ENCODE peak calls at places on chromosomes 1 and 21, in six cellular contexts. A, O, B, W, V and P are unnamed samples.

GRCh38 chr21:17472592-17473271 is 40.1 kb upstream of the CXADR start:
- DNase-seq in W (no peak), O (no peak), A (no peak), B (no peak), V (no peak), P (no peak)

GRCh38 chr1:46399307-46399706 is 5.2 kb downstream of the FAAH start:
- DNase-seq in V (no peak), B (no peak), A (no peak), W (no peak), O (no peak), P (no peak)

GRCh38 chr1:101283443-101283842 is 46.6 kb downstream of the S1PR1 start:
- DNase-seq in A (no peak), O (no peak), B (no peak), V (no peak), W (no peak), P (no peak)

GRCh38 chr1:51237313-51237700 is 1.2 kb downstream of the RNF11 start:
- DNase-seq in W (no peak), V (no peak), B (no peak), A (no peak), O (no peak), P (no peak)

GRCh38 chr1:160546942-160547341 is 23.9 kb upstream of the SLAMF6 start:
- DNase-seq in A (no peak), V (no peak), O (no peak), W (no peak), B (no peak), P (no peak)

GRCh38 chr1:3003941-3004270 is 17.4 kb upstream of the ACTRT2 start:
- DNase-seq in V (no peak), A (no peak), O (no peak), W (no peak), B (no peak), P (no peak)

GRCh38 chr1:67700220-67700619 is 15.2 kb downstream of the GADD45A start:
- DNase-seq in B (no peak), A (no peak), O (no peak), W (no peak), V (no peak), P (no peak)

GRCh38 chr1:159918041-159918917 is 7.0 kb downstream of the TAGLN2 start:
- DNase-seq in O (no peak), B (no peak), A (no peak), W (no peak), V (no peak), P (no peak)

GRCh38 chr1:234632225-234632624 is 22.2 kb upstream of the IRF2BP2 start:
- DNase-seq in W (no peak), A (no peak), B (no peak), V (no peak), O (no peak), P (no peak)

GRCh38 chr1:160353223-160353622 is 10.0 kb downstream of the NCSTN start:
- DNase-seq in W (no peak), V (no peak), B (no peak), O (no peak), A (no peak), P (no peak)

GRCh38 chr1:20429296-20429695 is 56.7 kb downstream of the CAMK2N1 start:
- DNase-seq in V (no peak), B (no peak), A (no peak), O (no peak), W (no peak), P (no peak)

GRCh38 chr1:201013991-201014815 is 9.3 kb downstream of the KIF21B start:
- DNase-seq in V (no peak), B (peak), A (no peak), W (peak), O (no peak), P (peak)

GRCh38 chr1:109263597-109264378 is 14.4 kb downstream of the CELSR2 start:
- DNase-seq in W (peak), A (peak), B (peak), O (peak), V (peak), P (peak)

GRCh38 chr1:32470991-32471694 is 6.3 kb downstream of the ZBTB8B start:
- DNase-seq in A (no peak), O (no peak), W (peak), B (no peak), V (peak), P (peak)
- TF ChIP-seq CTCF in A (peak), O (no peak), W (peak), B (no peak), V (no peak), P (peak)

GRCh38 chr1:56029329-56030003 is 549.9 kb downstream of the PLPP3 start:
- DNase-seq in A (no peak), O (no peak), B (no peak), W (peak), V (no peak), P (no peak)
- TF ChIP-seq CTCF in A (peak), O (no peak), B (no peak), W (no peak), V (no peak), P (no peak)

GRCh38 chr1:189681252-189681919 is 796.3 kb downstream of the BRINP3 start:
- DNase-seq in V (no peak), A (no peak), W (no peak), O (no peak), B (no peak), P (no peak)

GRCh38 chr1:189673223-189673622 is 804.4 kb downstream of the BRINP3 start:
- DNase-seq in V (no peak), A (no peak), O (no peak), W (no peak), B (no peak), P (no peak)

GRCh38 chr1:189682591-189682990 is 795.1 kb downstream of the BRINP3 start:
- DNase-seq in O (no peak), V (no peak), W (no peak), A (no peak), B (no peak), P (no peak)

DNA sequence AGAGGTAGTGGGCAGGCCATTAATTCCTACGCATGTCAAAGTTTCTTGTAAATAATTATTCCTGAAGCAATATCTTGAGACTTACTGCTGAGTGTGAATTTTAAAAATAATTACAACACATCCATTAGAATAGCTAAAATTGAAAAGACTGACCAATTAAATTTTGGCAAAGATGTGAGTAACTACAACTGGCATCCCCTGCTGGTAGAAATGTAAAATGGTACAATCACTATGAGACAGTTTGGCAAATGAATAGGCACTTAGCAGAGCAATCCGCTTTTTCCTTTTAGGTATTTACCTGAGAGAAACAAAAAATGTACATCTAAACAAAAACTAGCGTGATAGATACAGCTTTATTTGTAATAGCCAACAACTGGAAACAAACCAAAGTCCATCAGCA is 798.9 kb downstream of the BRINP3 start:
- DNase-seq in O (no peak), V (no peak), W (peak), B (no peak), A (no peak), P (no peak)
- TF ChIP-seq CTCF in O (peak), V (no peak), W (peak), B (peak), A (no peak), P (peak)

DNA sequence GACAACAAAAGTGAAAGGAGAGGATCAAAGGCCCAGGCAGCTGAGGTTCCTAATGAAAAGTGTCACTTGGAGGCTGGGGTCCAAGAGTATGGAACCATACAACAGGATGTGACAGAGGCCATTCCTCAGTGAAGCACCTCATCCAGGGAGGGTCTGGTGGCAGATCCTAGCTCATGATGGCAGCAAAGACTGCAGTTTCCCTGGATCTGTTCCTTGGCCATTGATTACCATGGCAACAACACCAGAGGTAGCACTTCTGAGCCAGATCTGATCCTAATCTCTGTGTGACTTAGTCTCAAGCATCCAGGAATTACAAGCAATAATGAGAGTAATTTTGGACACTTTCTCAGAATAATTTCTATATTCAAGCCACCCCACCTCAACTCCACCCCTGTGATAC is 12.9 kb downstream of the FAM177B start:
- DNase-seq in A (no peak), V (no peak), O (no peak), B (no peak), W (peak), P (no peak)
- TF ChIP-seq CTCF in A (no peak), V (no peak), O (no peak), B (no peak), W (peak), P (no peak)

GRCh38 chr1:54980528-54981241 is at the start of gene TMEM61:
- DNase-seq in O (no peak), W (peak), A (no peak), V (no peak), B (peak), P (peak)

GRCh38 chr1:54980046-54980527 is 341 bp upstream of the TMEM61 start:
- DNase-seq in A (no peak), W (no peak), O (no peak), V (no peak), B (no peak), P (peak)

GRCh38 chr1:54984126-54984842 is 3.9 kb downstream of the TMEM61 start:
- DNase-seq in W (no peak), A (no peak), V (no peak), O (no peak), B (peak), P (no peak)

GRCh38 chr1:54981466-54981865 is 1.0 kb downstream of the TMEM61 start:
- DNase-seq in A (no peak), W (no peak), V (no peak), B (no peak), O (no peak), P (peak)

DNA sequence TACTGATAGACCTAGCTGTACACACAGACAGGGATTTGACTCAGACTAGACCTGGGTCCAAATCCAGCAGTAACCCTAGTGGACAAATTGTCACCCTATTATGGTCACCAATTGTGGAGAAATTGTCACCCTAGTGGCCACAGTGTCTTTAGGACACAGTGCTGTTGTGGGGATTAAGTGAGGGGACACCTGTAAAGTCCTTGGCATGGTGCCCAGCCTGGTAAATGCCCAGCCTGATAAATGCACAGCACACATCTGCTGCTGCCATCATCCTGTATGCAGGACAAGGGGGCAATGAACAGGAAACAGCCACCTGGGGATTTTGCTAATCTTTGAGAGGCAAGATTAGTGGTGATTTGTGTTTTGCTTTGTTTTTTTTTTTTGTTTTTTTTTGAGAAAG is 2.3 kb downstream of the TMEM61 start:
- DNase-seq in B (no peak), A (no peak), W (no peak), V (no peak), O (no peak), P (no peak)
- TF ChIP-seq CTCF in B (no peak), A (no peak), W (no peak), V (no peak), O (no peak), P (no peak)

DNA sequence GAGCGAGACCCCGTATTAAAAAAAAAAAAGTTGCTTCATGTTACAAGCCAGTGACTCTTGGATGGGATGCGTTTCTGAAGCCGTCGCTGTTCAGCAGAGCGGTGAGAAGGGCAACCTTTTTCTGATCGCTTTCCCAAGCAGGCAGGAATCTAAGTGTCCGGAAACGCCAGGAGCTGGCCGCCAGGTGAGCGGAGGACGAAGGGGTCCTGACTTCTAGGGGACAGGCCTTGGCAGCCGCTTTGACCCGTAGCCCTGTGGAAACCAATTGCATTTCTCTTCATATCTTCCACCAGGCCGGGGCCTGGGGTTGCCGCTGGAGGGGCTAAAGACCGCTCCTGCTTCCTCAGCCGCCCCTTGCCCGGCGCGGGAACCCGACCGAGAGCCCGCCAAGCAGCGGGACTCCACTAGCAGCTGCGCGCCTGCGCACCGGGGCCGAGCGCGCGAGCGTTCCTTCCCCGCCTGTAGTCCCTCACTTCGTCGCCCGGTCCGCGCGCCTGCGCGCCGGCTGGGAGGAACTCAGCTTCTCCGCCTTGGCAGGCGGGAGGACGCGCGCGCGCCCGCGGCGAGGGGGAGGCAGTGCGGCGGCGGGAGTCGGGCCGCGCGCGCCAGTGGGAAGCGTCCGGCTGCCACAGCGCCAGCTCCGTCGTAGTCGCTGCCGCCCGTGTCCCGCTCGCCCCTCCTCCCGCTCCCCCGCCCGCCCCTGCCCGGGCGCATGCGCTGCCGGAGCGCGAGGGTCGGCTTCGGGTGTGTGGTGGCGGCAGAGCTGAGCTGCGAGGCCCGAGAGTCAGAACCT is at the start of gene SPEN:
- DNase-seq in A (peak), B (peak), O (peak), W (peak), V (peak), P (peak)
- TF ChIP-seq CTCF in A (no peak), B (no peak), O (no peak), W (no peak), V (no peak), P (no peak)

GRCh38 chr1:221875004-221875330 is 133.1 kb upstream of the DUSP10 start:
- DNase-seq in O (no peak), A (no peak), B (no peak), V (no peak), W (no peak), P (no peak)

GRCh38 chr1:221871056-221871455 is 129.2 kb upstream of the DUSP10 start:
- DNase-seq in B (no peak), W (no peak), V (no peak), A (no peak), O (no peak), P (no peak)

GRCh38 chr1:221877365-221877764 is 135.5 kb upstream of the DUSP10 start:
- DNase-seq in V (no peak), O (no peak), W (no peak), A (no peak), B (no peak), P (no peak)

GRCh38 chr1:221873663-221874062 is 131.8 kb upstream of the DUSP10 start:
- DNase-seq in A (no peak), V (no peak), B (no peak), W (no peak), O (no peak), P (no peak)

GRCh38 chr1:221874285-221875003 is 132.6 kb upstream of the DUSP10 start:
- DNase-seq in O (no peak), B (no peak), A (no peak), V (no peak), W (no peak), P (no peak)
- TF ChIP-seq CTCF in O (no peak), B (no peak), A (no peak), V (no peak), W (no peak), P (no peak)

GRCh38 chr1:44103270-44104131 is 15.1 kb upstream of the KLF17 start:
- DNase-seq in B (peak), W (peak), O (no peak), A (no peak), V (peak), P (no peak)
- TF ChIP-seq CTCF in B (peak), W (peak), O (no peak), A (peak), V (no peak), P (peak)

GRCh38 chr1:44237721-44238457 is 24.6 kb downstream of the DMAP1 start:
- DNase-seq in A (peak), W (peak), V (peak), O (peak), B (peak), P (peak)
- TF ChIP-seq CTCF in A (peak), W (peak), V (peak), O (peak), B (peak), P (peak)

DNA sequence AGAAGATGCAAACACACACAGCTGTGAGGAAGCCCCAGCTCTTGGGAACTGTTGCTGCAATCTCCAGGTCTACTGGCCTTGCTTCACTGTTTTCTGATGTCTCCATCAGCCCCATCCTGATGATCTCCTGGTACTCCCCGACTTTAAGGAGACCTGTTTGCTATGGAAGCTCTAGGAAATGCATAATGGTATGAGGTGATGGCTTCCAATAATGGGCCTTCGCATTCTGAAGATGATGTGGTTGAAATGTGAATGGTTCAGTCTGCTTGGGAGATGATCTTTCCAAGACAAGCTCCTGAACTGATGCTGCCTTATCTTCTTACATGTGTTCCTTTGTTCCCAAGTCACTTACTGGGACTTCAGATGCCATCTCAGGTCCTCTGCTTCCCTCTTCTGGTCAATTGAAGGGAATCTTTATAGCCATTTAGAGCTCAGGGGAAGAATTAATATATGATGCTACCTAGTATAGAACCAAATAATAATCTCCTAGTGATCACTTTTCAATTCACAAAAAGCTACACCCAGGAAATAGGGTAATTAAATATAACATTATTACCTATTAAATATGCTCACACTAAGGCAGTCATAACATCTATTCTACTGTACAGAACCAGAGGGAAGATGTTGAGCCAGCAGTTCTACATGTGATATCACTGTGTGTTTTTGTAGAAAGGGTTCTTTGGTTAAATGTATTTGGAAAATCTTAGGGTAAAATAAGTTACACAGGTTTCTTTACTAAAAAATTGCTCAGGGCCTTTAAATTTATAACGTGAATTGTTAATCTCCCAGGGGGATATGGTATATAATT is 73.9 kb upstream of the VTCN1 start:
- DNase-seq in A (peak), B (no peak), W (peak), O (no peak), V (no peak), P (no peak)
- TF ChIP-seq CTCF in A (peak), B (peak), W (peak), O (no peak), V (no peak), P (peak)